ENCODE peak calls at places on chromosomes 7 and 10, in ten cellular contexts. Q, R, A, O, I, S, G, Y, B and P are unnamed samples.

GRCh38 chr10:6409982-6410694 is 169.9 kb downstream of the PRKCQ start:
- DNase-seq in A (no peak), B (no peak), Y (no peak), Q (no peak), G (peak), S (no peak), I (no peak), O (peak), R (peak), P (no peak)

GRCh38 chr10:43076876-43077420 is at the start of gene RET:
- DNase-seq in Y (peak), O (no peak), A (no peak), I (peak), B (no peak), S (peak), Q (peak), R (no peak), G (no peak), P (no peak)

GRCh38 chr10:24442234-24442633 is 233.3 kb downstream of the KIAA1217 start:
- DNase-seq in Q (no peak), I (no peak), G (no peak), B (no peak), Y (no peak), S (no peak), O (no peak), A (no peak), R (no peak), P (no peak)

GRCh38 chr7:155882596-155882995 is 70.3 kb upstream of the SHH start:
- DNase-seq in O (no peak), R (no peak), Y (no peak), G (no peak), S (peak), I (peak), B (no peak), A (no peak), Q (no peak), P (no peak)

GRCh38 chr7:130139193-130139950 is 65.8 kb downstream of the TMEM209 start:
- DNase-seq in A (no peak), R (no peak), O (no peak), S (no peak), G (no peak), B (peak), Q (no peak), Y (no peak), I (no peak), P (no peak)

GRCh38 chr7:151010307-151011096 is 13.8 kb downstream of the ATG9B start:
- DNase-seq in G (no peak), R (no peak), A (no peak), O (no peak), I (no peak), Q (no peak), S (no peak), Y (no peak), B (no peak), P (no peak)

GRCh38 chr7:156128496-156128895 is 316.2 kb upstream of the SHH start:
- DNase-seq in I (no peak), A (no peak), O (no peak), Y (no peak), G (no peak), R (no peak), S (no peak), B (no peak), Q (no peak), P (no peak)

GRCh38 chr10:93746844-93747284 is 10.9 kb upstream of the LGI1 start:
- DNase-seq in Y (no peak), Q (no peak), R (no peak), G (no peak), O (peak), I (peak), A (no peak), B (no peak), S (peak), P (no peak)

GRCh38 chr7:22864301-22864700 is 41.7 kb upstream of the TOMM7 start:
- DNase-seq in Q (no peak), S (no peak), G (no peak), I (no peak), O (no peak), A (no peak), B (no peak), Y (no peak), R (no peak), P (no peak)

GRCh38 chr7:85186521-85187241 is at the start of gene SEMA3D:
- DNase-seq in R (peak), Y (peak), A (no peak), Q (peak), S (peak), G (peak), O (peak), I (peak), B (peak), P (no peak)

GRCh38 chr7:106062521-106062931 is 49.6 kb downstream of the SYPL1 start:
- DNase-seq in R (no peak), I (no peak), G (no peak), S (no peak), O (no peak), B (no peak), Q (no peak), A (no peak), Y (no peak), P (no peak)

GRCh38 chr7:73307436-73307835 is 1.2 kb downstream of the NSUN5 start:
- DNase-seq in S (no peak), R (no peak), Y (no peak), Q (no peak), A (no peak), G (no peak), B (no peak), I (peak), O (no peak), P (no peak)

GRCh38 chr10:113820507-113820906 is 33.4 kb downstream of the DCLRE1A start:
- DNase-seq in R (no peak), A (no peak), B (no peak), I (no peak), Y (no peak), G (no peak), O (no peak), S (no peak), Q (no peak), P (no peak)

GRCh38 chr7:20466425-20467125 is 135.9 kb downstream of the ITGB8 start:
- DNase-seq in O (no peak), S (no peak), Q (no peak), Y (no peak), R (no peak), B (no peak), G (no peak), A (no peak), I (no peak), P (no peak)

GRCh38 chr10:131983780-131984179 is 2.1 kb upstream of the BNIP3 start:
- DNase-seq in B (no peak), S (peak), G (no peak), I (no peak), A (no peak), O (no peak), R (no peak), Y (no peak), Q (no peak), P (no peak)

GRCh38 chr10:93436577-93436976 is 45.6 kb downstream of the MYOF start:
- DNase-seq in G (peak), I (no peak), S (peak), B (peak), R (peak), A (no peak), Y (no peak), O (peak), Q (peak), P (no peak)

GRCh38 chr7:30184804-30185487 is 50.2 kb downstream of the MTURN start:
- DNase-seq in R (peak), Y (no peak), I (no peak), Q (peak), O (peak), S (no peak), B (peak), A (no peak), G (peak), P (no peak)

GRCh38 chr10:100742067-100742771 is 3.2 kb upstream of the PAX2 start:
- DNase-seq in B (no peak), A (no peak), Y (no peak), I (no peak), Q (no peak), R (no peak), O (no peak), G (no peak), S (no peak), P (no peak)

GRCh38 chr7:3154881-3155494 is 111.3 kb upstream of the CARD11 start:
- DNase-seq in G (no peak), I (no peak), Q (peak), Y (peak), R (no peak), B (no peak), A (no peak), O (no peak), S (peak), P (no peak)

GRCh38 chr10:128898916-128899195 is 568.2 kb upstream of the MGMT start:
- DNase-seq in B (no peak), O (no peak), Q (no peak), R (no peak), S (no peak), Y (no peak), I (no peak), G (no peak), A (no peak), P (no peak)

GRCh38 chr10:29142516-29143314 is 146.2 kb upstream of the LYZL1 start:
- DNase-seq in B (peak), A (no peak), Q (no peak), Y (no peak), O (no peak), R (no peak), S (no peak), G (no peak), I (peak), P (no peak)

GRCh38 chr7:73717991-73718405 is 1.5 kb downstream of the STX1A start:
- DNase-seq in S (no peak), R (no peak), B (no peak), Q (no peak), Y (no peak), I (no peak), A (no peak), O (no peak), G (no peak), P (no peak)

GRCh38 chr10:102468683-102469082 is 17.3 kb upstream of the C10orf95 start:
- DNase-seq in O (no peak), A (no peak), Q (no peak), Y (no peak), B (no peak), R (peak), S (no peak), I (no peak), G (no peak), P (no peak)

GRCh38 chr7:55065079-55065478 is 46.3 kb downstream of the EGFR start:
- DNase-seq in S (peak), Q (no peak), R (peak), O (no peak), I (no peak), Y (no peak), A (no peak), B (no peak), G (peak), P (no peak)

GRCh38 chr10:75994332-75995040 is 563.1 kb downstream of the LRMDA start:
- DNase-seq in R (no peak), O (no peak), B (no peak), S (no peak), I (no peak), Y (no peak), G (no peak), Q (no peak), A (no peak), P (no peak)

GRCh38 chr7:108091461-108091831 is 38.7 kb downstream of the LAMB4 start:
- DNase-seq in Q (no peak), R (no peak), Y (no peak), I (no peak), G (no peak), S (no peak), B (no peak), O (no peak), A (no peak), P (no peak)

GRCh38 chr10:92124020-92124419 is 166.9 kb downstream of the CPEB3 start:
- DNase-seq in R (no peak), O (no peak), Y (no peak), A (no peak), I (no peak), Q (peak), B (peak), S (no peak), G (no peak), P (no peak)

GRCh38 chr7:45872116-45873034 is 507 bp downstream of the CCDC201 start:
- DNase-seq in R (no peak), G (no peak), B (no peak), S (peak), O (no peak), Y (no peak), A (no peak), I (no peak), Q (no peak), P (no peak)

GRCh38 chr10:98028168-98028770 is 2.2 kb downstream of the CRTAC1 start:
- DNase-seq in Q (peak), S (peak), A (no peak), R (peak), B (peak), G (peak), O (no peak), I (peak), Y (peak), P (no peak)

GRCh38 chr7:28347964-28348363 is 64.4 kb upstream of the CREB5 start:
- DNase-seq in G (no peak), B (no peak), A (no peak), Y (no peak), I (no peak), S (no peak), O (no peak), Q (no peak), R (peak), P (no peak)

DNA sequence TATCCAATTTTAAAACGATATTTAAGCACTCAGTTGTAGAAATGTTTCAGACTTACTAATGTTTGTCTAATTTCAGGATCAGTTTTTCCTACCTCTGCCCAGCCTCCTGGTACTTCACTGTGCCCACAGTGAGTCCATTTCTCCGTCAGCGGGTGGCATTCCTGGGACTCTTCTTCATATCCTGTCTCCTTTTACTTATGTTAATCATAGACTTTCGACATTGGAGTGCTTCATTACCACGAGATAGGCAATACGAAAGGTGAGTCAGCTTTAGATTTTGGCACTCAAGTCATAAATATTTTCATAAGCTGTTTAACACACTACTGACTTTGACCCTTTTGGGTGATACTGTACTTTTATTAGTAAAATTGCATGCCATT is 2.1 kb downstream of the ENTPD7 start:
- DNase-seq in S (peak), I (no peak), R (no peak), G (no peak), B (no peak), O (no peak), Y (no peak), Q (no peak), A (no peak), P (no peak)
- TF ChIP-seq POLR2A in S (no peak), I (no peak), R (no peak), G (no peak), B (no peak), O (no peak), Y (no peak), Q (no peak), A (no peak), P (no peak)

GRCh38 chr10:104336829-104337526 is 1.3 kb downstream of the ITPRIP start:
- DNase-seq in A (no peak), S (no peak), Q (no peak), O (peak), G (no peak), I (peak), B (no peak), R (no peak), Y (no peak), P (no peak)
- H3K27ac ChIP-seq in A (peak), S (peak), Q (no peak), O (peak), G (peak), I (peak), B (peak), R (peak), Y (peak), P (peak)

GRCh38 chr10:122165492-122165832 is 105.6 kb upstream of the BTBD16 start:
- DNase-seq in S (no peak), A (no peak), I (no peak), B (no peak), Y (no peak), G (no peak), Q (no peak), O (no peak), R (no peak), P (no peak)

GRCh38 chr10:122164815-122165491 is 106.1 kb upstream of the BTBD16 start:
- DNase-seq in I (peak), S (no peak), A (no peak), G (no peak), B (no peak), O (no peak), Y (peak), R (no peak), Q (peak), P (no peak)

GRCh38 chr10:122163182-122164027 is 107.7 kb upstream of the BTBD16 start:
- DNase-seq in Q (no peak), S (no peak), I (no peak), B (peak), A (no peak), R (no peak), O (no peak), Y (no peak), G (no peak), P (no peak)

GRCh38 chr10:122162566-122163181 is 108.4 kb upstream of the BTBD16 start:
- DNase-seq in Q (no peak), B (no peak), I (peak), O (no peak), A (no peak), R (peak), Y (peak), S (no peak), G (no peak), P (no peak)

GRCh38 chr10:122164028-122164601 is 107.0 kb upstream of the BTBD16 start:
- DNase-seq in R (no peak), I (no peak), Y (no peak), A (no peak), G (no peak), Q (peak), B (peak), S (no peak), O (no peak), P (no peak)
- H3K4me3 ChIP-seq in R (peak), I (no peak), Y (peak), A (peak), G (no peak), Q (no peak), B (no peak), S (no peak), O (peak), P (peak)

GRCh38 chr7:92304406-92304893 is 58.7 kb downstream of the ANKIB1 start:
- DNase-seq in G (no peak), I (no peak), Q (no peak), O (no peak), R (no peak), B (no peak), S (no peak), A (no peak), Y (no peak), P (no peak)
- TF ChIP-seq POLR2A in G (no peak), I (no peak), Q (no peak), O (no peak), R (no peak), B (no peak), S (no peak), A (no peak), Y (no peak), P (no peak)

DNA sequence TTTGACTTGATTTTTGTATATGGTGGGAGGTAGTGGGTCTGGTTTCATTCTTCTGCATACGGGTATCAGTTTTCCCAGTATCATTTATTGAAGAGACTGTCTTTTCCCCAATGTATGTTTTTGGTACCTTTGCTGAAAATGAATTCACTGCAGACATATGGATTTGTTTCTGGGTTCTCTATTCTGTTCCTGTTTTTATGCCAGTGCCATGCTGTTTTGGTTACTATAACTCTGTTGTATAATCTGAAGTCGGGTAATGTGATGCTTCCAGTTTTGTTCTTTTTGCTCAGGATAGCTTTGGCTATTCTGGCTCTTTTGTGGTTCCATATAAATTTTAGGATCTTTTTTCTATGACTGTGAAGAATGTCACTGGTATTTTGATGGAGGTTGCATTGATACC is 836 bp downstream of the ECD start:
- DNase-seq in O (no peak), R (no peak), Y (no peak), G (no peak), I (no peak), B (no peak), Q (no peak), S (no peak), A (no peak), P (no peak)
- H3K27ac ChIP-seq in O (peak), R (no peak), Y (peak), G (peak), I (no peak), B (no peak), Q (no peak), S (no peak), A (peak), P (peak)